ENCODE peak calls at places on chromosomes 12 and 14, in four cellular contexts. M is head of caudate nucleus, X is erythroblast, H is substantia nigra. V is an unnamed sample.

GRCh38 chr12:84912191-84913142 is at the start of gene SLC6A15:
- DNase-seq in H (peak; percentile 61), X (no peak), M (peak; percentile 93), V (peak; percentile 60)

GRCh38 chr12:110301065-110301806 is 20.2 kb downstream of the ATP2A2 start:
- DNase-seq in X (no peak), H (no peak), M (no peak), V (no peak)

GRCh38 chr14:24459331-24459730 is 16.8 kb upstream of the SDR39U1 start:
- DNase-seq in M (no peak), X (no peak), H (no peak), V (no peak)

GRCh38 chr12:57624441-57625220 is 8.4 kb downstream of the B4GALNT1 start:
- DNase-seq in X (no peak), H (no peak), M (no peak), V (no peak)

GRCh38 chr12:28082101-28082500 is 108.2 kb upstream of the CCDC91 start:
- DNase-seq in H (no peak), M (no peak), X (no peak), V (no peak)

GRCh38 chr12:72872488-72872887 is 600.3 kb downstream of the TRHDE start:
- DNase-seq in M (no peak), H (no peak), X (no peak), V (no peak)

GRCh38 chr14:53946404-53947400 is 9.9 kb downstream of the BMP4 start:
- DNase-seq in X (no peak), H (no peak), M (no peak), V (no peak)

GRCh38 chr14:52325126-52325525 is 11.0 kb downstream of the PTGER2 start:
- DNase-seq in H (no peak), M (no peak), X (no peak), V (no peak)

GRCh38 chr14:104965561-104966231 is 12.5 kb downstream of the AHNAK2 start:
- DNase-seq in H (no peak), M (no peak), X (no peak), V (no peak)

GRCh38 chr12:55743967-55744931 is 1.3 kb downstream of the GDF11 start:
- DNase-seq in X (no peak), M (no peak), H (peak; percentile 22), V (no peak)

GRCh38 chr12:121668750-121669524 is 517 bp downstream of the MORN3 start:
- DNase-seq in H (no peak), M (no peak), X (peak; percentile 62), V (peak; percentile 56)

GRCh38 chr12:111093428-111094142 is 173.2 kb upstream of the MYL2 start:
- DNase-seq in M (peak; percentile 7), H (no peak), X (no peak), V (no peak)

GRCh38 chr12:32755654-32756475 is at the start of gene YARS2:
- DNase-seq in M (peak; percentile 85), H (peak; percentile 80), X (peak; percentile 96), V (peak; percentile 97)

V was measured in fibroblast of villous mesenchyme.